ENCODE peak calls at places on chromosome 20, in five cellular contexts. M is PC-3, X is stomach, N is cardiac muscle cell, V is aorta. W is an unnamed sample. For H3K4me1, the result is how much of the 10 kb centered on the place peaks cover.

GRCh38 chr20:17680128-17680835 is 1.8 kb downstream of the RRBP1 start:
- DNase-seq in M (peak), X (peak), N (peak), V (peak), W (peak)

GRCh38 chr20:50354690-50355592 is 155.2 kb upstream of the PTPN1 start:
- DNase-seq in M (peak), X (no peak), N (no peak), V (no peak), W (no peak)

GRCh38 chr20:11391591-11391990 is 526.1 kb upstream of the BTBD3 start:
- DNase-seq in M (no peak), X (no peak), N (no peak), V (no peak), W (no peak)

GRCh38 chr20:11698124-11698523 is 219.6 kb upstream of the BTBD3 start:
- DNase-seq in M (peak), X (no peak), N (no peak), V (no peak), W (no peak)

GRCh38 chr20:10113746-10114145 is 79.0 kb downstream of the ANKEF1 start:
- DNase-seq in M (peak), X (no peak), N (no peak), V (no peak), W (no peak)

GRCh38 chr20:60078351-60079250 is 120.4 kb downstream of the CDH26 start:
- DNase-seq in M (peak), X (no peak), N (no peak), V (no peak), W (no peak)

GRCh38 chr20:63124092-63124781 is 91.7 kb downstream of the YTHDF1 start:
- DNase-seq in M (peak), X (no peak), N (peak), V (peak), W (no peak)

GRCh38 chr20:54209216-54209813 is 1.4 kb downstream of the PFDN4 start:
- DNase-seq in M (no peak), X (no peak), N (no peak), V (no peak), W (no peak)

GRCh38 chr20:2002365-2002764 is 8.5 kb upstream of the PDYN start:
- DNase-seq in M (no peak), X (no peak), N (no peak), V (no peak), W (no peak)

GRCh38 chr20:50885068-50885467 is 46.2 kb downstream of the ADNP start:
- DNase-seq in M (no peak), X (no peak), N (no peak), V (no peak), W (no peak)

GRCh38 chr20:51338692-51339440 is 203.7 kb downstream of the NFATC2 start:
- DNase-seq in M (peak), X (no peak), N (peak), V (no peak), W (no peak)

GRCh38 chr20:32006841-32007786 is 3.1 kb upstream of the CCM2L start:
- DNase-seq in M (no peak), X (no peak), N (no peak), V (no peak), W (no peak)

GRCh38 chr20:51930775-51931174 is 128.5 kb upstream of the SALL4 start:
- DNase-seq in M (peak), X (no peak), N (peak), V (peak), W (no peak)

GRCh38 chr20:44471481-44471882 is 4.2 kb upstream of the TTPAL start:
- DNase-seq in M (peak), X (no peak), N (peak), V (no peak), W (no peak)

GRCh38 chr20:59391975-59392374 is 91.6 kb downstream of the EDN3 start:
- DNase-seq in M (no peak), X (no peak), N (no peak), V (no peak), W (no peak)

GRCh38 chr20:10177326-10177725 is 41.3 kb upstream of the SNAP25 start:
- DNase-seq in M (no peak), X (no peak), N (peak), V (no peak), W (no peak)

GRCh38 chr20:1391640-1392442 is 1.0 kb downstream of the FKBP1A start:
- DNase-seq in M (peak), X (no peak), N (peak), V (peak), W (peak)

GRCh38 chr20:57361517-57361916 is 10.5 kb downstream of the RAE1 start:
- DNase-seq in M (peak), X (no peak), N (peak), V (no peak), W (no peak)

GRCh38 chr20:3815703-3816315 is 4.5 kb upstream of the AP5S1 start:
- DNase-seq in M (no peak), X (no peak), N (no peak), V (no peak), W (peak)

GRCh38 chr20:23135449-23136447 is 49.6 kb upstream of the CD93 start:
- DNase-seq in M (no peak), X (no peak), N (no peak), V (peak), W (peak)

GRCh38 chr20:64107736-64108457 is 532 bp upstream of the NPBWR2 start:
- DNase-seq in M (no peak), X (no peak), N (no peak), V (peak), W (peak)

GRCh38 chr20:63977392-63978276 is 1.8 kb downstream of the SAMD10 start:
- DNase-seq in M (peak), X (no peak), N (peak), V (peak), W (peak)

GRCh38 chr20:47205577-47206123 is 150.8 kb downstream of the ZMYND8 start:
- DNase-seq in M (peak), X (peak), N (peak), V (peak), W (no peak)

GRCh38 chr20:52959125-52959524 is 13.0 kb upstream of the TSHZ2 start:
- DNase-seq in M (no peak), X (no peak), N (peak), V (no peak), W (no peak)

GRCh38 chr20:56706867-56707360 is 77.8 kb downstream of the TFAP2C start:
- DNase-seq in M (no peak), X (no peak), N (peak), V (no peak), W (no peak)

GRCh38 chr20:1402149-1402548 is 9.3 kb upstream of the FKBP1A start:
- DNase-seq in M (peak), X (no peak), N (peak), V (no peak), W (no peak)

GRCh38 chr20:40110241-40110910 is 578.7 kb downstream of the MAFB start:
- DNase-seq in M (no peak), X (no peak), N (no peak), V (no peak), W (no peak)

GRCh38 chr20:62156592-62157386 is 13.2 kb downstream of the SS18L1 start:
- DNase-seq in M (peak), X (peak), N (peak), V (peak), W (peak)

GRCh38 chr20:24872291-24873014 is 76.6 kb upstream of the CST7 start:
- DNase-seq in M (no peak), X (no peak), N (no peak), V (no peak), W (no peak)

GRCh38 chr20:21397341-21398108 is at the start of gene NKX2-4:
- DNase-seq in M (no peak), X (no peak), N (no peak), V (no peak), W (no peak)
- H3K4me3 ChIP-seq in M (no peak), X (peak), N (no peak), V (peak), W (peak)

GRCh38 chr20:35823937-35824336 is 52.1 kb downstream of the PHF20 start:
- DNase-seq in M (no peak), X (no peak), N (peak), V (no peak), W (no peak)
- H3K4me1 ChIP-seq in M (under half), X (under half), N (under half), V (under half), W (under half)

DNA sequence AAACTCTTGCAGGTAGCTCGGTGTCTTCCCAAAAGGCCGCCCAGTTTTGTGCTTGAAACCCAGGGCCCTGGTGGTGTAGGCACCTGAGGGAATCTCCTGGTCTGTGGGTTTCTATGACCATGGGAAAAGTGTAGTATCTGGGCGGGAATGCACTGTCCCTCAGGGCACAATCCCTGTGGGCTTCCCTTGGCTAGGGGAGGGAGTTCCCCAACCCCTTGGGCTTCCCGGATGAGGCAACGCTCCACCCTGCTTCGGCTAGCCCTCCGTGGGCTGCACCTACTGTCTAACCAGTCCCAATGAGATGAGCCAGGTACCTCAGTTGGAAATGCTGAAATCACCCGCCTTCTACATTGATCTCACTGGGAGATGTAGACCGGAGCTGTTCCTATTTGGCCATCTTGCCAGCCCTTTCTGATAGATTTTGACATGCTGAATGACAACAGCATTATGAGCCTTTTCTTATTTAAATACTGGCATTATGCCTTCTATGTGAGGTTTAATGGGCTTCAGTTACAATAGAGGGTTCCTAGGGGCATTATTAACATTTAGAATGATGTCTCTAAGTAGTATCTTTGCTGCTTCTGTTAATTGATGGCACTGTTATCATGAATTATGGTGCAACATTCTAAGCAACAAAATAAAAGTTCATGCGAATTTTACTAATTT is 133.7 kb upstream of the FLRT3 start:
- DNase-seq in M (no peak), X (no peak), N (no peak), V (no peak), W (no peak)
- H3K4me3 ChIP-seq in M (no peak), X (no peak), N (no peak), V (no peak), W (no peak)

GRCh38 chr20:20820104-20820503 is 107.7 kb upstream of the RALGAPA2 start:
- DNase-seq in M (peak), X (peak), N (peak), V (no peak), W (no peak)
- H3K4me1 ChIP-seq in M (under half), X (under half), N (under half), V (under half), W (under half)

GRCh38 chr20:7843613-7844012 is 96.6 kb downstream of the HAO1 start:
- DNase-seq in M (no peak), X (no peak), N (peak), V (peak), W (no peak)

GRCh38 chr20:7836076-7836475 is 104.2 kb downstream of the HAO1 start:
- DNase-seq in M (no peak), X (no peak), N (no peak), V (no peak), W (no peak)

GRCh38 chr20:7841967-7842301 is 98.3 kb downstream of the HAO1 start:
- DNase-seq in M (peak), X (no peak), N (peak), V (peak), W (no peak)

DNA sequence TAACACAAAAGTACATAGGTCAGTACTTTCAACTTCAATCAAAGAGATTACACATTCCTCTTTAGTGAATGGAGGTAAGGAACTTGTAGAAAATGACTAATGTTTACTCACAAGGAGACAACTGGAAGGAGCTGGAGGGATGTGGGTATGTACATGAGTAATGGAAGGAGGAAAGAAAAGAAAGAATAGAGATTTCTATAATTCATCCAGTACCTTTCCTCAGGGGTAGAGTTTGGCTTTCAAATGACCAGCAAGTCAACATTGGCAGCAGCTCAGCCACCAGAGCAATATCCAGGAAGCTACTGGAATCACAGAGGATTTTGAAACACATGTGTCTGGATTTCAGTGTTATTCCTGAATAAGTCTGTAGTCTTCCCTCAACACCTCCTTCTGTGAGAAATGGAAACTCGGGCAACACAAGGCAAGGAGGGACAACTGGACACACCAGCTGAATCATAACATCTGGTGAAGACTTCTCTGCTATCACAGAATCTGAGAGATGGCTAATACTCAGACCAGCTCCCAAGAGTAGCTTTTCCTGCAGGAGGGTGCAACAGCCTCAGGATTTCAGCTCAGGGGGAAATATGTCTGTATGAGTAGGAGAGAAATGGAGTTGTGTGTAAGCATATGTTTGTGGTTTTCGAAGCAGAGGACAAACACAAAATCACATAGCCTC is 98.8 kb downstream of the HAO1 start:
- DNase-seq in M (peak), X (no peak), N (peak), V (peak), W (no peak)
- H3K4me3 ChIP-seq in M (peak), X (no peak), N (no peak), V (no peak), W (no peak)

W was measured in Peyer's patch.